ENCODE peak calls at places on chromosomes 4 and X, in eight cellular contexts. One of them, this sample, is unnamed.

GRCh38 chr4:117983541-117984451 is 50.5 kb upstream of the NDST3 start:
- DNase-seq in H7: no peak
- DNase-seq in tibial nerve: no peak
- DNase-seq in A549: no peak
- DNase-seq in endodermal cell: no peak
- DNase-seq in head of caudate nucleus: no peak
- DNase-seq in stimulated activated CD4-positive, alpha-beta T cell treated with anti-CD3 and anti-CD28 coated beads, Interleukin-12 subunit alpha, Interleukin-12 subunit beta, amount 100 ng/mL, for 24 hours: no peak
- DNase-seq in central memory CD4-positive, alpha-beta T cell: no peak
- DNase-seq in this sample: peak

GRCh38 chrX:20217906-20218305 is 48.8 kb downstream of the RPS6KA3 start:
- DNase-seq in H7: no peak
- DNase-seq in tibial nerve: no peak
- DNase-seq in A549: no peak
- DNase-seq in endodermal cell: no peak
- DNase-seq in head of caudate nucleus: no peak
- DNase-seq in stimulated activated CD4-positive, alpha-beta T cell treated with anti-CD3 and anti-CD28 coated beads, Interleukin-12 subunit alpha, Interleukin-12 subunit beta, amount 100 ng/mL, for 24 hours: no peak
- DNase-seq in central memory CD4-positive, alpha-beta T cell: no peak
- DNase-seq in this sample: no peak

GRCh38 chrX:149962859-149963757 is 24.8 kb upstream of the EOLA2 start:
- DNase-seq in H7: peak
- DNase-seq in tibial nerve: peak
- DNase-seq in A549: peak
- DNase-seq in endodermal cell: peak
- DNase-seq in head of caudate nucleus: peak
- DNase-seq in stimulated activated CD4-positive, alpha-beta T cell treated with anti-CD3 and anti-CD28 coated beads, Interleukin-12 subunit alpha, Interleukin-12 subunit beta, amount 100 ng/mL, for 24 hours: no peak
- DNase-seq in central memory CD4-positive, alpha-beta T cell: no peak
- DNase-seq in this sample: peak

GRCh38 chrX:53159184-53159583 is 65.2 kb downstream of the KANTR start:
- DNase-seq in H7: no peak
- DNase-seq in tibial nerve: no peak
- DNase-seq in A549: no peak
- DNase-seq in endodermal cell: peak
- DNase-seq in head of caudate nucleus: no peak
- DNase-seq in stimulated activated CD4-positive, alpha-beta T cell treated with anti-CD3 and anti-CD28 coated beads, Interleukin-12 subunit alpha, Interleukin-12 subunit beta, amount 100 ng/mL, for 24 hours: no peak
- DNase-seq in central memory CD4-positive, alpha-beta T cell: no peak
- DNase-seq in this sample: no peak

GRCh38 chr4:8582436-8582835 is 2.2 kb downstream of the GPR78 start:
- DNase-seq in H7: peak
- DNase-seq in tibial nerve: no peak
- DNase-seq in A549: no peak
- DNase-seq in endodermal cell: no peak
- DNase-seq in head of caudate nucleus: no peak
- DNase-seq in stimulated activated CD4-positive, alpha-beta T cell treated with anti-CD3 and anti-CD28 coated beads, Interleukin-12 subunit alpha, Interleukin-12 subunit beta, amount 100 ng/mL, for 24 hours: no peak
- DNase-seq in central memory CD4-positive, alpha-beta T cell: no peak
- DNase-seq in this sample: no peak

GRCh38 chr4:155403886-155404285 is 27.1 kb upstream of the MAP9 start:
- DNase-seq in H7: peak
- DNase-seq in tibial nerve: no peak
- DNase-seq in A549: peak
- DNase-seq in endodermal cell: no peak
- DNase-seq in head of caudate nucleus: no peak
- DNase-seq in stimulated activated CD4-positive, alpha-beta T cell treated with anti-CD3 and anti-CD28 coated beads, Interleukin-12 subunit alpha, Interleukin-12 subunit beta, amount 100 ng/mL, for 24 hours: no peak
- DNase-seq in central memory CD4-positive, alpha-beta T cell: no peak
- DNase-seq in this sample: no peak

GRCh38 chr4:139789096-139789495 is 123.5 kb downstream of the MGST2 start:
- DNase-seq in H7: no peak
- DNase-seq in tibial nerve: no peak
- DNase-seq in A549: no peak
- DNase-seq in endodermal cell: no peak
- DNase-seq in head of caudate nucleus: no peak
- DNase-seq in stimulated activated CD4-positive, alpha-beta T cell treated with anti-CD3 and anti-CD28 coated beads, Interleukin-12 subunit alpha, Interleukin-12 subunit beta, amount 100 ng/mL, for 24 hours: no peak
- DNase-seq in central memory CD4-positive, alpha-beta T cell: no peak
- DNase-seq in this sample: no peak

GRCh38 chrX:153885968-153886903 is at the start of gene L1CAM:
- DNase-seq in H7: peak
- DNase-seq in tibial nerve: no peak
- DNase-seq in A549: no peak
- DNase-seq in endodermal cell: peak
- DNase-seq in head of caudate nucleus: no peak
- DNase-seq in stimulated activated CD4-positive, alpha-beta T cell treated with anti-CD3 and anti-CD28 coated beads, Interleukin-12 subunit alpha, Interleukin-12 subunit beta, amount 100 ng/mL, for 24 hours: no peak
- DNase-seq in central memory CD4-positive, alpha-beta T cell: no peak
- DNase-seq in this sample: no peak

GRCh38 chrX:54248309-54248708 is 65.3 kb upstream of the FAM120C start:
- DNase-seq in H7: no peak
- DNase-seq in tibial nerve: no peak
- DNase-seq in A549: peak
- DNase-seq in endodermal cell: no peak
- DNase-seq in head of caudate nucleus: no peak
- DNase-seq in stimulated activated CD4-positive, alpha-beta T cell treated with anti-CD3 and anti-CD28 coated beads, Interleukin-12 subunit alpha, Interleukin-12 subunit beta, amount 100 ng/mL, for 24 hours: no peak
- DNase-seq in central memory CD4-positive, alpha-beta T cell: peak
- DNase-seq in this sample: no peak

GRCh38 chr4:105715692-105716278 is 7.2 kb downstream of the GSTCD start:
- DNase-seq in H7: no peak
- DNase-seq in tibial nerve: no peak
- DNase-seq in A549: peak
- DNase-seq in endodermal cell: no peak
- DNase-seq in head of caudate nucleus: no peak
- DNase-seq in stimulated activated CD4-positive, alpha-beta T cell treated with anti-CD3 and anti-CD28 coated beads, Interleukin-12 subunit alpha, Interleukin-12 subunit beta, amount 100 ng/mL, for 24 hours: no peak
- DNase-seq in central memory CD4-positive, alpha-beta T cell: peak
- DNase-seq in this sample: no peak

GRCh38 chr4:52748432-52748831 is 2.8 kb downstream of the ERVMER34-1 start:
- DNase-seq in H7: no peak
- DNase-seq in tibial nerve: no peak
- DNase-seq in A549: no peak
- DNase-seq in endodermal cell: no peak
- DNase-seq in head of caudate nucleus: no peak
- DNase-seq in stimulated activated CD4-positive, alpha-beta T cell treated with anti-CD3 and anti-CD28 coated beads, Interleukin-12 subunit alpha, Interleukin-12 subunit beta, amount 100 ng/mL, for 24 hours: no peak
- DNase-seq in central memory CD4-positive, alpha-beta T cell: no peak
- DNase-seq in this sample: no peak

GRCh38 chr4:15482842-15483241 is 13.2 kb downstream of the CC2D2A start:
- DNase-seq in H7: no peak
- DNase-seq in tibial nerve: no peak
- DNase-seq in A549: no peak
- DNase-seq in endodermal cell: peak
- DNase-seq in head of caudate nucleus: no peak
- DNase-seq in stimulated activated CD4-positive, alpha-beta T cell treated with anti-CD3 and anti-CD28 coated beads, Interleukin-12 subunit alpha, Interleukin-12 subunit beta, amount 100 ng/mL, for 24 hours: no peak
- DNase-seq in central memory CD4-positive, alpha-beta T cell: no peak
- DNase-seq in this sample: no peak

GRCh38 chr4:143230683-143231082 is 46.0 kb downstream of the USP38 start:
- DNase-seq in H7: no peak
- DNase-seq in tibial nerve: no peak
- DNase-seq in A549: no peak
- DNase-seq in endodermal cell: no peak
- DNase-seq in head of caudate nucleus: no peak
- DNase-seq in stimulated activated CD4-positive, alpha-beta T cell treated with anti-CD3 and anti-CD28 coated beads, Interleukin-12 subunit alpha, Interleukin-12 subunit beta, amount 100 ng/mL, for 24 hours: no peak
- DNase-seq in central memory CD4-positive, alpha-beta T cell: no peak
- DNase-seq in this sample: no peak

GRCh38 chr4:173821851-173822250 is 291.8 kb upstream of the HAND2 start:
- DNase-seq in H7: no peak
- DNase-seq in tibial nerve: no peak
- DNase-seq in A549: no peak
- DNase-seq in endodermal cell: no peak
- DNase-seq in head of caudate nucleus: no peak
- DNase-seq in stimulated activated CD4-positive, alpha-beta T cell treated with anti-CD3 and anti-CD28 coated beads, Interleukin-12 subunit alpha, Interleukin-12 subunit beta, amount 100 ng/mL, for 24 hours: no peak
- DNase-seq in central memory CD4-positive, alpha-beta T cell: no peak
- DNase-seq in this sample: no peak

GRCh38 chrX:69285881-69286545 is 120.8 kb upstream of the PJA1 start:
- DNase-seq in H7: peak
- DNase-seq in tibial nerve: peak
- DNase-seq in A549: peak
- DNase-seq in endodermal cell: peak
- DNase-seq in head of caudate nucleus: peak
- DNase-seq in stimulated activated CD4-positive, alpha-beta T cell treated with anti-CD3 and anti-CD28 coated beads, Interleukin-12 subunit alpha, Interleukin-12 subunit beta, amount 100 ng/mL, for 24 hours: peak
- DNase-seq in central memory CD4-positive, alpha-beta T cell: peak
- DNase-seq in this sample: no peak

This sample was measured in SW 1271.